ENCODE peak calls at places on chromosome 3, in five cellular contexts. One of them, this sample, is unnamed.

GRCh38 chr3:147699175-147699838 is 290.1 kb downstream of the ZIC1 start:
- DNase-seq in HepG2: no peak
- DNase-seq in H1: no peak
- DNase-seq in GM12878: no peak
- DNase-seq in K562: no peak
- DNase-seq in this sample: no peak

GRCh38 chr3:3753416-3753815 is 45.8 kb upstream of the LRRN1 start:
- DNase-seq in HepG2: no peak
- DNase-seq in H1: no peak
- DNase-seq in GM12878: no peak
- DNase-seq in K562: no peak
- DNase-seq in this sample: no peak

GRCh38 chr3:187832202-187832601 is 86.9 kb upstream of the BCL6 start:
- DNase-seq in HepG2: no peak
- DNase-seq in H1: peak
- DNase-seq in GM12878: no peak
- DNase-seq in K562: no peak
- DNase-seq in this sample: no peak

GRCh38 chr3:144394052-144394451 is 422.4 kb downstream of the DIPK2A start:
- DNase-seq in HepG2: no peak
- DNase-seq in H1: no peak
- DNase-seq in GM12878: no peak
- DNase-seq in K562: no peak
- DNase-seq in this sample: no peak

GRCh38 chr3:193040836-193041672 is 123.4 kb upstream of the MB21D2 start:
- DNase-seq in HepG2: peak
- DNase-seq in H1: no peak
- DNase-seq in GM12878: peak
- DNase-seq in K562: peak
- DNase-seq in this sample: peak

GRCh38 chr3:177284383-177284881 is 87.2 kb upstream of the TBL1XR1 start:
- DNase-seq in HepG2: peak
- DNase-seq in H1: peak
- DNase-seq in GM12878: no peak
- DNase-seq in K562: peak
- DNase-seq in this sample: no peak

GRCh38 chr3:42980209-42980608 is 1.1 kb downstream of the GASK1A start:
- DNase-seq in HepG2: no peak
- DNase-seq in H1: no peak
- DNase-seq in GM12878: no peak
- DNase-seq in K562: no peak
- DNase-seq in this sample: no peak

GRCh38 chr3:155549087-155549486 is 195.8 kb downstream of the PLCH1 start:
- DNase-seq in HepG2: no peak
- DNase-seq in H1: no peak
- DNase-seq in GM12878: no peak
- DNase-seq in K562: no peak
- DNase-seq in this sample: no peak

GRCh38 chr3:141401584-141402475 is 33.5 kb downstream of the ZBTB38 start:
- DNase-seq in HepG2: no peak
- DNase-seq in H1: peak
- DNase-seq in GM12878: no peak
- DNase-seq in K562: no peak
- DNase-seq in this sample: peak

GRCh38 chr3:123071581-123071980 is 4.8 kb downstream of the PDIA5 start:
- DNase-seq in HepG2: no peak
- DNase-seq in H1: no peak
- DNase-seq in GM12878: no peak
- DNase-seq in K562: no peak
- DNase-seq in this sample: no peak

GRCh38 chr3:18740631-18741583 is 315.8 kb upstream of the SATB1 start:
- DNase-seq in HepG2: no peak
- DNase-seq in H1: no peak
- DNase-seq in GM12878: peak
- DNase-seq in K562: no peak
- DNase-seq in this sample: no peak

GRCh38 chr3:48519244-48519643 is 15.3 kb upstream of the SHISA5 start:
- DNase-seq in HepG2: no peak
- DNase-seq in H1: no peak
- DNase-seq in GM12878: no peak
- DNase-seq in K562: no peak
- DNase-seq in this sample: no peak

GRCh38 chr3:48521635-48522034 is 17.7 kb upstream of the SHISA5 start:
- DNase-seq in HepG2: no peak
- DNase-seq in H1: no peak
- DNase-seq in GM12878: no peak
- DNase-seq in K562: no peak
- DNase-seq in this sample: no peak

GRCh38 chr3:48516571-48516970 is 12.6 kb upstream of the SHISA5 start:
- DNase-seq in HepG2: no peak
- DNase-seq in H1: peak
- DNase-seq in GM12878: no peak
- DNase-seq in K562: no peak
- DNase-seq in this sample: no peak

GRCh38 chr3:48518069-48518468 is 14.1 kb upstream of the SHISA5 start:
- DNase-seq in HepG2: no peak
- DNase-seq in H1: peak
- DNase-seq in GM12878: no peak
- DNase-seq in K562: no peak
- DNase-seq in this sample: no peak

DNA sequence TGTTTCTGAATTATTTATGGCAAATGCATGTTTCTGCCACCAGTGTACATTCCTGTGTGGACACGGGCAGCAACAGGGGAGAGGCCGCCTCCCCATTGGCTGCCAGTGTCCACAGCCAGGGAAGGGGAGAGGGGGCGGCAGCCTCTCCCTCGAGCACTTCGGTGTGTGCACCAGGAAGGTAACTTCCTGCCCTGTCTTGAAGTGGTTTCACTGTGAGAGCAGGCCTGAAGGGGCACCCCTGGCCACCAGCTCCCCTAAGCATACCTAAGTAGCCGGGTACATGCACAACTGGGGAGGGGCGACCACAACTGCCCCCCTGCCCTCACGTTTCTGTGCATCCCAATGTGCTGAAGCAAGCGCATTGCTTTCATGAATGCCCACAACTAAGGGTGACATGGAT is 14.8 kb upstream of the SHISA5 start:
- DNase-seq in HepG2: no peak
- DNase-seq in H1: no peak
- DNase-seq in GM12878: no peak
- DNase-seq in K562: no peak
- DNase-seq in this sample: no peak
- TF ChIP-seq YY1 in HepG2: no peak
- TF ChIP-seq YY1 in H1: no peak
- TF ChIP-seq YY1 in GM12878: no peak
- TF ChIP-seq YY1 in K562: no peak
- TF ChIP-seq YY1 in this sample: no peak

DNA sequence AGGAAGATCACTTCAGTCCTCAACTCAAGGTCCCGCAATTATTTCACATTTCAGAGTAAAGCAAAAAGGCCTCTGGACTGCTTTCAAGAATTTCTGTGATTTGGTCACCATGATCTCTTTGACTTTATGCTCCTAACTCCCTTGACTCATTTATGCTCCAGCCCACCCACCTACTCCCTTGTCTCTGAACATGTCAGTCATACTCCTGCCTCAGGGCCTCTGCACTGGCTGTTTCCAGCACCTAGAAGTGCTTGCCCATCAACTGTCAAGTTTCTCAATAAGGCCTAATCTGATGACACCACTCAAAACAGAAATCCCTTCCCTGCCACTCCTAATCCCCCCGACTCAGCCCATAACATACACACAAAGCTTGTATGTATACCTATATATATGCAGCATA is 36.1 kb upstream of the CSPG5 start:
- DNase-seq in HepG2: no peak
- DNase-seq in H1: no peak
- DNase-seq in GM12878: no peak
- DNase-seq in K562: no peak
- DNase-seq in this sample: no peak
- TF ChIP-seq CHD2 in HepG2: no peak
- TF ChIP-seq CHD2 in H1: no peak
- TF ChIP-seq CHD2 in GM12878: no peak
- TF ChIP-seq CHD2 in K562: no peak
- TF ChIP-seq CHD2 in this sample: no peak

DNA sequence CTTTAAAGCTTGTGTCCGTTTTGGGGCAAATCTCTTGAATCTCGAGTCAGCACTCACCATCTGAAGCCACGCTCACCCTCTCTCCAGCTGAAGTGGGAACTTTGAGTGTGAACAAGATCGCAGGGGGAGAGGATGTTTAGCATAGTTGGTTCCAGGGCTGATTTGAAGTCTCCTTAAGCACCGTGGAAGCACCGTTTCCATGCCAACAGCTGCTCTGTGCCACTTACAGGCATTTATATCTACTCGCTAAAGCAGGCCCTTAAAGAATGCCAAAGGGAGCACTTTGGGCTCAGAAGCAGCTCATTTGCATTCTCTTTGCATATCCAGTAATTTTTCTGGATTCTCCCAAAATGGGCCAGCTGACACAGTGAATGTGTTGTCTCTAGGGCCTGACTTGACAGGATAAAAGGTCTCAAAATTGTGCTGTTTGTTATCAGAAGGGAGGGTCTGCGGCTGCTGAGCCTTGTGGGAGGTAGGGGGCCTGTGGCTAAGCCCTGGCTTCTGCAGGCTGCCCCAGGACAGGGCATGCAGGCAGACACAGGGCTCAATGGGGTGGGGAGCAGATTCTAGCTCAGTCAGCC is 138.6 kb downstream of the FBLN2 start:
- DNase-seq in HepG2: no peak
- DNase-seq in H1: no peak
- DNase-seq in GM12878: no peak
- DNase-seq in K562: no peak
- DNase-seq in this sample: no peak
- TF ChIP-seq YY1 in HepG2: no peak
- TF ChIP-seq YY1 in H1: no peak
- TF ChIP-seq YY1 in GM12878: no peak
- TF ChIP-seq YY1 in K562: no peak
- TF ChIP-seq YY1 in this sample: no peak

GRCh38 chr3:197376735-197377555 is 78.5 kb upstream of the DLG1 start:
- DNase-seq in HepG2: no peak
- DNase-seq in H1: no peak
- DNase-seq in GM12878: no peak
- DNase-seq in K562: no peak
- DNase-seq in this sample: no peak
- TF ChIP-seq CHD2 in HepG2: no peak
- TF ChIP-seq CHD2 in H1: no peak
- TF ChIP-seq CHD2 in GM12878: no peak
- TF ChIP-seq CHD2 in K562: no peak
- TF ChIP-seq CHD2 in this sample: no peak

GRCh38 chr3:48403533-48404439 is 26.1 kb downstream of the PLXNB1 start:
- DNase-seq in HepG2: no peak
- DNase-seq in H1: peak
- DNase-seq in GM12878: no peak
- DNase-seq in K562: no peak
- DNase-seq in this sample: peak
- TF ChIP-seq YY1 in HepG2: no peak
- TF ChIP-seq YY1 in H1: no peak
- TF ChIP-seq YY1 in GM12878: no peak
- TF ChIP-seq YY1 in K562: no peak
- TF ChIP-seq YY1 in this sample: no peak

GRCh38 chr3:114389156-114389555 is 95.3 kb downstream of the TIGIT start:
- DNase-seq in HepG2: no peak
- DNase-seq in H1: no peak
- DNase-seq in GM12878: no peak
- DNase-seq in K562: no peak
- DNase-seq in this sample: no peak

GRCh38 chr3:114380233-114380645 is 86.4 kb downstream of the TIGIT start:
- DNase-seq in HepG2: no peak
- DNase-seq in H1: no peak
- DNase-seq in GM12878: no peak
- DNase-seq in K562: no peak
- DNase-seq in this sample: no peak

GRCh38 chr3:114379266-114379665 is 85.4 kb downstream of the TIGIT start:
- DNase-seq in HepG2: no peak
- DNase-seq in H1: no peak
- DNase-seq in GM12878: no peak
- DNase-seq in K562: no peak
- DNase-seq in this sample: no peak

GRCh38 chr3:114384558-114384903 is 90.7 kb downstream of the TIGIT start:
- DNase-seq in HepG2: no peak
- DNase-seq in H1: no peak
- DNase-seq in GM12878: no peak
- DNase-seq in K562: no peak
- DNase-seq in this sample: no peak

GRCh38 chr3:114383875-114384557 is 90.2 kb downstream of the TIGIT start:
- DNase-seq in HepG2: peak
- DNase-seq in H1: peak
- DNase-seq in GM12878: peak
- DNase-seq in K562: peak
- DNase-seq in this sample: peak
- TF ChIP-seq CHD2 in HepG2: no peak
- TF ChIP-seq CHD2 in H1: no peak
- TF ChIP-seq CHD2 in GM12878: no peak
- TF ChIP-seq CHD2 in K562: no peak
- TF ChIP-seq CHD2 in this sample: no peak

GRCh38 chr3:15331606-15332404 is 581 bp downstream of the SH3BP5 start:
- DNase-seq in HepG2: no peak
- DNase-seq in H1: no peak
- DNase-seq in GM12878: no peak
- DNase-seq in K562: no peak
- DNase-seq in this sample: peak
- TF ChIP-seq YY1 in HepG2: no peak
- TF ChIP-seq YY1 in H1: no peak
- TF ChIP-seq YY1 in GM12878: no peak
- TF ChIP-seq YY1 in K562: no peak
- TF ChIP-seq YY1 in this sample: no peak

DNA sequence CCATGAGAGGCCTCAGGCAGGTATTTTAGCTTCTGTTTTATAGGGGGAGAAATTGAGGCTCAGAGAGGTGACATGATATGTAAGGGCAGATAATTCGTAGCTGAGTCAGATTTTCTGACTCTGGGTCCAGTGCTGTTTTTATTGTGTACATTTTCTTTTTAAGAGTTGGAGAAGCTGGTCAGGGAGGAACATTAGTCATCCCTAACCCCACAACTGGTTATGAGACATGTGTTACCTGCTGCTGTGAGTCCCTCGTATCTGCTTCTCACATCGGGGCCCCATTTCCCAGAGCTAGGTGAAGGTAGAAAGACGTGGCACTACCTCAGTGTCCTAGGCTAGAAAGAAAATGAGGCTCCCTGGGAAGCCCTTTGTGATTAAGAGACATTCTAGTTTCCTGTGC is 28.6 kb downstream of the GALNT15 start:
- DNase-seq in HepG2: no peak
- DNase-seq in H1: no peak
- DNase-seq in GM12878: no peak
- DNase-seq in K562: no peak
- DNase-seq in this sample: no peak
- TF ChIP-seq CHD2 in HepG2: no peak
- TF ChIP-seq CHD2 in H1: no peak
- TF ChIP-seq CHD2 in GM12878: no peak
- TF ChIP-seq CHD2 in K562: no peak
- TF ChIP-seq CHD2 in this sample: no peak

This sample was measured in SK-N-SH.